ENCODE peak calls at places on chromosomes 16 and 17, in ten cellular contexts. D is aorta, S is COR-L47, E is mucosa of gallbladder, T is GM23248, U is T1000, W is HTR-8/SVneo, A is GM13977, Q is head of caudate nucleus, H is PC-9. N is an unnamed sample.

GRCh38 chr17:7133424-7133823 is 18.8 kb upstream of the ASGR2 start:
- DNase-seq in D (peak), S (no peak), E (no peak), T (peak), U (no peak), W (no peak), A (no peak), Q (no peak), H (no peak), N (no peak)

GRCh38 chr17:73205326-73205980 is 12.6 kb downstream of the COG1 start:
- DNase-seq in D (no peak), S (no peak), E (no peak), T (no peak), U (no peak), W (no peak), A (no peak), Q (no peak), H (no peak), N (no peak)

GRCh38 chr17:78019367-78019975 is 61.0 kb downstream of the TNRC6C start:
- DNase-seq in D (no peak), S (peak), E (no peak), T (peak), U (no peak), W (peak), A (no peak), Q (no peak), H (no peak), N (no peak)

GRCh38 chr16:68756250-68757051 is 19.4 kb downstream of the CDH1 start:
- DNase-seq in D (no peak), S (no peak), E (peak), T (no peak), U (no peak), W (no peak), A (peak), Q (no peak), H (peak), N (no peak)

GRCh38 chr17:77824780-77825280 is 133.7 kb upstream of the TNRC6C start:
- DNase-seq in D (no peak), S (no peak), E (no peak), T (no peak), U (no peak), W (no peak), A (no peak), Q (no peak), H (no peak), N (no peak)

GRCh38 chr17:58641937-58642336 is 49.9 kb downstream of the TEX14 start:
- DNase-seq in D (no peak), S (no peak), E (no peak), T (peak), U (no peak), W (no peak), A (no peak), Q (no peak), H (peak), N (no peak)

GRCh38 chr17:57676543-57676942 is 68.6 kb downstream of the CCDC182 start:
- DNase-seq in D (no peak), S (no peak), E (no peak), T (no peak), U (no peak), W (no peak), A (no peak), Q (no peak), H (no peak), N (no peak)

GRCh38 chr17:49928126-49928800 is 40.7 kb upstream of the DLX4 start:
- DNase-seq in D (no peak), S (no peak), E (no peak), T (peak), U (no peak), W (no peak), A (no peak), Q (no peak), H (no peak), N (peak)

GRCh38 chr17:41777157-41777578 is 9.3 kb downstream of the JUP start:
- DNase-seq in D (no peak), S (peak), E (peak), T (peak), U (no peak), W (no peak), A (no peak), Q (peak), H (no peak), N (peak)

GRCh38 chr16:70454221-70455034 is at the start of gene FCSK:
- DNase-seq in D (peak), S (peak), E (peak), T (peak), U (no peak), W (peak), A (peak), Q (peak), H (no peak), N (peak)

GRCh38 chr16:49585143-49585542 is 211.5 kb downstream of the C16orf78 start:
- DNase-seq in D (no peak), S (no peak), E (no peak), T (no peak), U (no peak), W (no peak), A (no peak), Q (no peak), H (no peak), N (no peak)

GRCh38 chr16:27426423-27427408 is 24.7 kb downstream of the IL21R start:
- DNase-seq in D (peak), S (no peak), E (peak), T (peak), U (peak), W (peak), A (peak), Q (no peak), H (peak), N (no peak)

GRCh38 chr16:28219283-28219682 is 7.5 kb upstream of the XPO6 start:
- DNase-seq in D (no peak), S (no peak), E (no peak), T (no peak), U (no peak), W (no peak), A (no peak), Q (no peak), H (no peak), N (no peak)

GRCh38 chr16:57609541-57610401 is 18.7 kb upstream of the ADGRG1 start:
- DNase-seq in D (no peak), S (no peak), E (peak), T (no peak), U (no peak), W (no peak), A (peak), Q (no peak), H (no peak), N (no peak)

GRCh38 chr16:82769845-82770244 is 143.1 kb downstream of the CDH13 start:
- DNase-seq in D (peak), S (no peak), E (no peak), T (no peak), U (no peak), W (no peak), A (no peak), Q (no peak), H (no peak), N (no peak)

GRCh38 chr17:6072157-6072556 is 2.0 kb downstream of the WSCD1 start:
- DNase-seq in D (no peak), S (no peak), E (no peak), T (peak), U (no peak), W (no peak), A (no peak), Q (no peak), H (no peak), N (no peak)

GRCh38 chr16:84065536-84066132 is 23.0 kb upstream of the SLC38A8 start:
- DNase-seq in D (no peak), S (peak), E (peak), T (peak), U (no peak), W (peak), A (no peak), Q (peak), H (no peak), N (no peak)

GRCh38 chr16:86836503-86837125 is 258.3 kb downstream of the FOXL1 start:
- DNase-seq in D (peak), S (no peak), E (no peak), T (peak), U (no peak), W (peak), A (no peak), Q (no peak), H (no peak), N (no peak)

GRCh38 chr17:58679263-58680037 is 12.4 kb downstream of the TEX14 start:
- DNase-seq in D (no peak), S (no peak), E (no peak), T (no peak), U (no peak), W (no peak), A (no peak), Q (no peak), H (peak), N (no peak)

GRCh38 chr17:32491371-32492280 is 4.8 kb downstream of the CDK5R1 start:
- DNase-seq in D (no peak), S (no peak), E (no peak), T (no peak), U (no peak), W (no peak), A (peak), Q (no peak), H (no peak), N (no peak)

GRCh38 chr17:47987240-47987835 is 16.4 kb downstream of the CDK5RAP3 start:
- DNase-seq in D (no peak), S (no peak), E (no peak), T (peak), U (peak), W (no peak), A (no peak), Q (no peak), H (no peak), N (no peak)

GRCh38 chr17:50721194-50722010 is 2.0 kb downstream of the LUC7L3 start:
- DNase-seq in D (no peak), S (no peak), E (no peak), T (peak), U (no peak), W (no peak), A (peak), Q (no peak), H (no peak), N (no peak)

GRCh38 chr17:38322156-38322779 is 21.5 kb downstream of the GPR179 start:
- DNase-seq in D (peak), S (peak), E (peak), T (peak), U (no peak), W (peak), A (peak), Q (peak), H (no peak), N (no peak)

GRCh38 chr16:74563828-74564263 is 43.1 kb downstream of the GLG1 start:
- DNase-seq in D (peak), S (no peak), E (no peak), T (peak), U (no peak), W (no peak), A (no peak), Q (no peak), H (peak), N (no peak)

GRCh38 chr16:619476-620100 is 11.2 kb upstream of the WFIKKN1 start:
- DNase-seq in D (no peak), S (no peak), E (no peak), T (no peak), U (no peak), W (no peak), A (no peak), Q (no peak), H (no peak), N (peak)

GRCh38 chr17:8209909-8210760 is at the start of gene AURKB:
- DNase-seq in D (peak), S (peak), E (peak), T (peak), U (peak), W (peak), A (peak), Q (peak), H (peak), N (peak)

GRCh38 chr17:77727216-77727615 is 231.3 kb upstream of the TNRC6C start:
- DNase-seq in D (no peak), S (no peak), E (peak), T (no peak), U (no peak), W (no peak), A (no peak), Q (no peak), H (no peak), N (no peak)

GRCh38 chr17:48624544-48625501 is 1.3 kb downstream of the HOXB9 start:
- DNase-seq in D (no peak), S (peak), E (no peak), T (peak), U (no peak), W (peak), A (peak), Q (no peak), H (no peak), N (no peak)

GRCh38 chr16:9072806-9073341 is 18.6 kb upstream of the HAPSTR1 start:
- DNase-seq in D (no peak), S (no peak), E (no peak), T (peak), U (no peak), W (no peak), A (peak), Q (no peak), H (peak), N (no peak)

GRCh38 chr17:35084987-35085386 is 21.5 kb upstream of the RFFL start:
- DNase-seq in D (no peak), S (no peak), E (no peak), T (peak), U (no peak), W (peak), A (no peak), Q (no peak), H (peak), N (no peak)

GRCh38 chr17:77501101-77501566 is 360.4 kb downstream of the SEC14L1 start:
- DNase-seq in D (no peak), S (no peak), E (no peak), T (peak), U (no peak), W (no peak), A (peak), Q (no peak), H (no peak), N (no peak)

GRCh38 chr16:49620158-49620867 is 235.6 kb downstream of the ZNF423 start:
- DNase-seq in D (peak), S (no peak), E (peak), T (peak), U (peak), W (peak), A (no peak), Q (no peak), H (no peak), N (peak)

GRCh38 chr17:48570325-48571023 is 7.7 kb downstream of the HOXB4 start:
- DNase-seq in D (no peak), S (no peak), E (no peak), T (peak), U (no peak), W (no peak), A (no peak), Q (no peak), H (no peak), N (no peak)

GRCh38 chr17:35018814-35019213 is 38.5 kb downstream of the LIG3 start:
- DNase-seq in D (no peak), S (no peak), E (no peak), T (no peak), U (no peak), W (no peak), A (no peak), Q (no peak), H (peak), N (no peak)

GRCh38 chr17:43540821-43541674 is 5.1 kb downstream of the ETV4 start:
- DNase-seq in D (no peak), S (no peak), E (no peak), T (no peak), U (no peak), W (no peak), A (no peak), Q (no peak), H (no peak), N (no peak)

N was measured in Right ventricle myocardium inferior.